ENCODE peak calls at places on chromosomes 5 and 9, in four cellular contexts. E is fibroblast of lung; Q is sigmoid colon; P is stimulated activated CD8-positive, alpha-beta memory T cell treated with anti-CD3 and anti-CD28 coated beads, Interleukin-15, amount 100 ng/mL, for 1 hour. M is an unnamed sample.

GRCh38 chr9:120453792-120454191 is 126.2 kb downstream of the CDK5RAP2 start:
- DNase-seq in E (no peak), Q (no peak), P (no peak), M (no peak)

GRCh38 chr9:70554881-70555280 is 140.4 kb upstream of the KLF9 start:
- DNase-seq in E (no peak), Q (no peak), P (no peak), M (no peak)

GRCh38 chr9:108673386-108673785 is 182.4 kb downstream of the ACTL7B start:
- DNase-seq in E (peak), Q (no peak), P (no peak), M (no peak)

GRCh38 chr5:123670981-123671557 is 159.1 kb downstream of the CSNK1G3 start:
- DNase-seq in E (peak), Q (no peak), P (peak), M (no peak)

GRCh38 chr9:127983847-127984289 is 3.1 kb upstream of the EEIG1 start:
- DNase-seq in E (no peak), Q (no peak), P (no peak), M (no peak)

GRCh38 chr5:68071731-68072130 is 143.8 kb upstream of the PIK3R1 start:
- DNase-seq in E (peak), Q (no peak), P (no peak), M (no peak)

GRCh38 chr9:90307177-90307833 is 335.3 kb downstream of the DIRAS2 start:
- DNase-seq in E (peak), Q (no peak), P (no peak), M (no peak)

GRCh38 chr9:74824654-74825053 is 63.1 kb downstream of the TRPM6 start:
- DNase-seq in E (peak), Q (no peak), P (no peak), M (no peak)

GRCh38 chr5:76754765-76755164 is 38.8 kb downstream of the F2R start:
- DNase-seq in E (no peak), Q (no peak), P (no peak), M (no peak)

GRCh38 chr5:96133337-96134094 is 171.9 kb upstream of the ELL2 start:
- DNase-seq in E (peak), Q (no peak), P (no peak), M (no peak)

GRCh38 chr5:10393491-10393890 is 40.0 kb downstream of the MARCHF6 start:
- DNase-seq in E (peak), Q (no peak), P (no peak), M (no peak)

GRCh38 chr5:115888027-115888426 is 46.3 kb downstream of the AP3S1 start:
- DNase-seq in E (peak), Q (no peak), P (no peak), M (no peak)

GRCh38 chr5:126801992-126802294 is 25.0 kb downstream of the LMNB1 start:
- DNase-seq in E (peak), Q (no peak), P (no peak), M (no peak)

GRCh38 chr5:1883120-1883924 is 597 bp upstream of the IRX4 start:
- DNase-seq in E (no peak), Q (no peak), P (no peak), M (no peak)

GRCh38 chr5:127562252-127562651 is 44.8 kb downstream of the PRRC1 start:
- DNase-seq in E (peak), Q (no peak), P (no peak), M (no peak)

M was measured in upper lobe of right lung.